ENCODE peak calls at places on chromosomes 12 and 14, in six cellular contexts. X is HCT116, T is HepG2, W is SK-N-SH, U is K562, P is GM12878. Q is an unnamed sample.

GRCh38 chr12:46459881-46460545 is 87.4 kb upstream of the SLC38A2 start:
- DNase-seq in P (no peak), U (no peak), T (no peak), W (no peak), X (no peak), Q (no peak)

GRCh38 chr12:110581951-110582285 is 1.2 kb downstream of the PPTC7 start:
- DNase-seq in T (no peak), U (no peak), X (no peak), P (no peak), W (peak; percentile 25), Q (no peak)

GRCh38 chr12:92059976-92060375 is 85.7 kb downstream of the BTG1 start:
- DNase-seq in T (no peak), U (no peak), W (no peak), P (no peak), X (no peak), Q (no peak)

GRCh38 chr12:119613319-119613936 is 19.9 kb downstream of the TMEM233 start:
- DNase-seq in P (no peak), W (no peak), U (no peak), T (peak; percentile 34), X (peak; percentile 70), Q (no peak)

GRCh38 chr12:122203968-122204828 is 689 bp downstream of the B3GNT4 start:
- DNase-seq in U (no peak), T (no peak), W (peak; percentile 68), P (no peak), X (no peak), Q (no peak)

GRCh38 chr14:23483216-23483854 is 13.8 kb downstream of the NGDN start:
- DNase-seq in T (peak; percentile 69), U (peak; percentile 47), P (no peak), W (peak; percentile 81), X (no peak), Q (no peak)

GRCh38 chr14:50321009-50321660 is 9.0 kb downstream of the DMAC2L start:
- DNase-seq in W (peak; percentile 72), T (peak; percentile 68), X (peak; percentile 83), U (peak; percentile 43), P (peak; percentile 82), Q (peak; percentile 89)

GRCh38 chr14:63174760-63175191 is 29.5 kb upstream of the RHOJ start:
- DNase-seq in X (peak; percentile 12), T (peak; percentile 45), W (peak; percentile 55), U (peak; percentile 5), P (no peak), Q (peak; percentile 58)

GRCh38 chr12:49131973-49132461 is 822 bp upstream of the TUBA1B start:
- DNase-seq in T (no peak), P (no peak), W (no peak), X (no peak), U (no peak), Q (peak; percentile 64)

GRCh38 chr14:22026527-22026926 is 352.9 kb upstream of the OR4E1 start:
- DNase-seq in X (no peak), U (no peak), P (no peak), T (no peak), W (no peak), Q (no peak)

GRCh38 chr12:99259040-99259934 is 388.3 kb upstream of the GARIN6 start:
- DNase-seq in T (no peak), P (no peak), W (no peak), U (no peak), X (no peak), Q (no peak)

GRCh38 chr12:2693204-2693860 is 101.4 kb upstream of the FKBP4 start:
- DNase-seq in W (no peak), T (no peak), U (no peak), P (no peak), X (peak; percentile 8), Q (peak; percentile 48)

GRCh38 chr12:52820521-52820920 is 6.6 kb upstream of the KRT4 start:
- DNase-seq in W (no peak), P (no peak), T (no peak), U (no peak), X (no peak), Q (no peak)

GRCh38 chr14:56794557-56795283 is 15.6 kb downstream of the OTX2 start:
- DNase-seq in T (no peak), P (no peak), U (no peak), W (no peak), X (no peak), Q (no peak)

GRCh38 chr14:89489796-89490506 is 72.9 kb upstream of the FOXN3 start:
- DNase-seq in P (no peak), X (no peak), T (no peak), W (no peak), U (no peak), Q (no peak)

GRCh38 chr12:97277030-97277429 is 185.6 kb upstream of the RMST start:
- DNase-seq in X (no peak), W (no peak), P (no peak), T (no peak), U (no peak), Q (no peak)

GRCh38 chr12:73678335-73678734 is 859.3 kb upstream of the ATXN7L3B start:
- DNase-seq in W (no peak), U (no peak), X (no peak), T (no peak), P (no peak), Q (no peak)

GRCh38 chr12:122040579-122041386 is 19.1 kb downstream of the BCL7A start:
- DNase-seq in P (no peak), X (no peak), T (peak; percentile 80), W (no peak), U (no peak), Q (no peak)

GRCh38 chr12:116662612-116663144 is 75.2 kb downstream of the SPRING1 start:
- DNase-seq in U (no peak), T (peak; percentile 52), X (no peak), P (no peak), W (peak; percentile 22), Q (peak; percentile 30)

GRCh38 chr12:110689002-110689600 is at the start of gene HVCN1:
- DNase-seq in X (no peak), U (peak; percentile 87), P (no peak), W (peak; percentile 77), T (no peak), Q (no peak)

GRCh38 chr14:29339491-29339890 is 572.9 kb downstream of the FOXG1 start:
- DNase-seq in T (no peak), P (no peak), X (no peak), U (no peak), W (no peak), Q (no peak)

GRCh38 chr12:76679778-76680177 is 84.1 kb upstream of the ZDHHC17 start:
- DNase-seq in U (no peak), P (no peak), T (no peak), X (no peak), W (no peak), Q (no peak)

GRCh38 chr14:105026789-105027563 is 6.1 kb upstream of the CDCA4 start:
- DNase-seq in W (no peak), U (no peak), P (no peak), X (peak; percentile 37), T (no peak), Q (no peak)

GRCh38 chr12:121933522-121934317 is 15.3 kb downstream of the CFAP251 start:
- DNase-seq in U (peak; percentile 93), W (no peak), X (no peak), P (no peak), T (no peak), Q (no peak)

GRCh38 chr14:51957950-51958349 is 31.4 kb upstream of the RTRAF start:
- DNase-seq in T (no peak), U (no peak), X (no peak), P (no peak), W (no peak), Q (no peak)

GRCh38 chr12:93434305-93434704 is 7.4 kb downstream of the UBE2N start:
- DNase-seq in T (no peak), U (no peak), P (no peak), X (no peak), W (no peak), Q (no peak)

GRCh38 chr12:42706331-42706730 is 116.8 kb upstream of the PRICKLE1 start:
- DNase-seq in W (no peak), T (no peak), X (no peak), P (no peak), U (no peak), Q (peak; percentile 37)

GRCh38 chr12:46533723-46534122 is 161.2 kb upstream of the SLC38A2 start:
- DNase-seq in W (no peak), X (no peak), U (no peak), T (no peak), P (no peak), Q (no peak)

GRCh38 chr12:543114-543451 is 83.3 kb downstream of the B4GALNT3 start:
- DNase-seq in P (no peak), U (no peak), T (no peak), X (no peak), W (no peak), Q (no peak)

GRCh38 chr14:64835431-64835830 is 44.3 kb downstream of the SPTB start:
- DNase-seq in X (no peak), W (no peak), T (no peak), U (no peak), P (no peak), Q (no peak)

GRCh38 chr12:104462931-104463339 is 6.2 kb downstream of the CHST11 start:
- DNase-seq in T (no peak), W (no peak), P (peak; percentile 88), U (no peak), X (no peak), Q (no peak)
- TF ChIP-seq JUND in T (no peak), W (no peak), P (peak; percentile 82), U (no peak), X (no peak), Q (no peak)

GRCh38 chr12:85823436-85824179 is 12.6 kb downstream of the RASSF9 start:
- DNase-seq in T (no peak), W (no peak), X (no peak), U (no peak), P (no peak), Q (no peak)
- TF ChIP-seq JUND in T (no peak), W (no peak), X (no peak), U (no peak), P (no peak), Q (no peak)

DNA sequence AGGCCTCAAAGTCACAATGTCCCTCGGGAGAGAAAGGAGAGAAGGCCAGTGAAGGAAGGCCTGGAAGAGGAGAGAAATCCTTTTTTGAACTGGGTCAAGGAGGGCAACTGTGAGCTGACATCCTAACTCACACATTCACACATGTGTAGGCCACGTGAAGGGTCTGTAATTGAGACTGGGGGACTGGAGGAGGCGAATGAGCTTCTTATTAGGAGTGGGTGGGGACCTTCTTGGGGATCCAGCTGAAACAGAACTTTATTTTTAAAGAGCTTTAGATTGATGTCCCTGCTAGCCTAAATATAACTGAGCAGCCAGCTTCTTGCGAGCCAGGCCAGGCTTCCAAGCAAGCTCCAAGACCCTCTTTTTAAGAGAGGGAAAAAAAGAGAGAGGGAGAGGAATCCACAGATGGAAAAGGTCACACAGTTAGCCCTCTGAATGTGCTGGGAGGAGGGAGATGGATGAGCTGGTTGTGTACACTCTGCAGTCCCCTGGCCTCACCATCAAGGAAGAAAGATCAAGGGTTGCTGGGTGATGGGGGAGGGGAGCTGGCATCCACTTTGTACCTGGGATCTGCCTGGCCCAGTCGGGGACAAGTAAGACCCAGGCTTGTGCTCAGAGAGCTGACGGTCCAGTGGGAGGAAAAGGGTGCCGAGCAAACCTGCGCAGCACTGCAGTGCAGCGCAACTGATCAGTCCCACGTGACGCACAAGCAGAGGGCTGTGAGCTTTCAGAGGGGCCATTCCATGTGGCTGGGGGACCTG is 154.6 kb downstream of the ZFP36L1 start:
- DNase-seq in P (no peak), T (peak; percentile 45), X (no peak), U (no peak), W (no peak), Q (no peak)
- TF ChIP-seq JUND in P (no peak), T (no peak), X (no peak), U (no peak), W (no peak), Q (no peak)

GRCh38 chr12:103172447-103173112 is 215.1 kb downstream of the ASCL1 start:
- DNase-seq in T (no peak), P (no peak), W (no peak), X (no peak), U (no peak), Q (no peak)
- TF ChIP-seq JUND in T (no peak), P (no peak), W (no peak), X (no peak), U (no peak), Q (no peak)

GRCh38 chr14:67569011-67569650 is 30.9 kb downstream of the PIGH start:
- DNase-seq in P (no peak), T (no peak), X (no peak), U (no peak), W (no peak), Q (no peak)
- TF ChIP-seq JUND in P (no peak), T (no peak), X (no peak), U (no peak), W (no peak), Q (no peak)